ENCODE peak calls at places on chromosome 9, in four cellular contexts. O is A549, B is sigmoid colon, T is K562. J is an unnamed sample.
A peak's percentile ranks its signal among the peaks of the same experiment; 100 is the strongest.

GRCh38 chr9:107999011-107999410 is 509.4 kb upstream of the KLF4 start:
- DNase-seq in O (no peak), B (no peak), T (no peak), J (no peak)

GRCh38 chr9:114363424-114363823 is 24.4 kb downstream of the AKNA start:
- DNase-seq in O (no peak), B (no peak), T (no peak), J (no peak)

GRCh38 chr9:77707696-77708095 is 59.6 kb upstream of the GNA14 start:
- DNase-seq in O (peak; percentile 82), B (peak; percentile 95), T (no peak), J (no peak)

GRCh38 chr9:134233022-134233421 is 68.7 kb upstream of the RNU6ATAC start:
- DNase-seq in O (no peak), B (no peak), T (no peak), J (no peak)

GRCh38 chr9:99135498-99135897 is 30.6 kb downstream of the TGFBR1 start:
- DNase-seq in O (no peak), B (no peak), T (no peak), J (no peak)

GRCh38 chr9:32589083-32589713 is 16.2 kb upstream of the NDUFB6 start:
- DNase-seq in O (peak; percentile 63), B (no peak), T (peak; percentile 34), J (peak; percentile 76)

GRCh38 chr9:117860849-117861248 is 156.6 kb downstream of the TLR4 start:
- DNase-seq in O (no peak), B (no peak), T (no peak), J (no peak)

GRCh38 chr9:70297141-70297540 is 38.4 kb downstream of the SMC5 start:
- DNase-seq in O (no peak), B (no peak), T (no peak), J (no peak)

GRCh38 chr9:15155323-15155722 is 151.7 kb downstream of the TTC39B start:
- DNase-seq in O (no peak), B (no peak), T (no peak), J (no peak)

GRCh38 chr9:82668724-82669324 is 394.1 kb downstream of the RASEF start:
- DNase-seq in O (no peak), B (no peak), T (no peak), J (no peak)

GRCh38 chr9:21084242-21084850 is 6.6 kb upstream of the IFNB1 start:
- DNase-seq in O (no peak), B (no peak), T (no peak), J (no peak)

GRCh38 chr9:83384214-83384613 is 154.0 kb downstream of the FRMD3 start:
- DNase-seq in O (no peak), B (no peak), T (no peak), J (no peak)

GRCh38 chr9:86977205-86977835 is 30.0 kb upstream of the GAS1 start:
- DNase-seq in O (no peak), B (no peak), T (no peak), J (no peak)

GRCh38 chr9:75499812-75500211 is 390.7 kb upstream of the PCSK5 start:
- DNase-seq in O (no peak), B (no peak), T (no peak), J (no peak)

GRCh38 chr9:35426627-35427026 is 63.3 kb upstream of the RUSC2 start:
- DNase-seq in O (no peak), B (no peak), T (no peak), J (no peak)

GRCh38 chr9:111851536-111851935 is 45.1 kb upstream of the UGCG start:
- DNase-seq in O (peak; percentile 54), B (no peak), T (no peak), J (no peak)

GRCh38 chr9:90802534-90802933 is 915 bp downstream of the SYK start:
- DNase-seq in O (no peak), B (no peak), T (no peak), J (peak; percentile 39)

GRCh38 chr9:91580136-91580535 is 156.5 kb upstream of the NFIL3 start:
- DNase-seq in O (no peak), B (no peak), T (no peak), J (peak; percentile 3)

GRCh38 chr9:3868012-3868411 is 342.2 kb upstream of the RFX3 start:
- DNase-seq in O (no peak), B (no peak), T (no peak), J (no peak)

GRCh38 chr9:7944521-7945022 is 145.0 kb upstream of the DMAC1 start:
- DNase-seq in O (no peak), B (no peak), T (no peak), J (no peak)

GRCh38 chr9:114894801-114895433 is 35.5 kb downstream of the TNFSF8 start:
- DNase-seq in O (peak; percentile 85), B (no peak), T (no peak), J (peak; percentile 54)

GRCh38 chr9:89993678-89994630 is 389.1 kb downstream of the GADD45G start:
- DNase-seq in O (peak; percentile 63), B (peak; percentile 76), T (no peak), J (peak; percentile 90)

GRCh38 chr9:31347082-31347617 is 1037.3 kb upstream of the ACO1 start:
- DNase-seq in O (no peak), B (no peak), T (no peak), J (peak; percentile 62)

GRCh38 chr9:93890436-93890935 is 64.7 kb downstream of the BARX1 start:
- DNase-seq in O (no peak), B (peak; percentile 38), T (no peak), J (no peak)

GRCh38 chr9:2016411-2017208 is 1.5 kb downstream of the SMARCA2 start:
- DNase-seq in O (peak; percentile 82), B (peak; percentile 92), T (peak; percentile 71), J (peak; percentile 89)

GRCh38 chr9:38026021-38026809 is 42.8 kb downstream of the SHB start:
- DNase-seq in O (peak; percentile 68), B (peak; percentile 84), T (peak; percentile 66), J (peak; percentile 72)

GRCh38 chr9:137673871-137674270 is 55.1 kb downstream of the EHMT1 start:
- DNase-seq in O (no peak), B (peak; percentile 65), T (no peak), J (no peak)

GRCh38 chr9:136245194-136246150 is at the start of gene QSOX2:
- DNase-seq in O (peak; percentile 87), B (peak; percentile 91), T (peak; percentile 89), J (peak; percentile 82)

GRCh38 chr9:127181595-127182190 is 59.3 kb upstream of the ANGPTL2 start:
- DNase-seq in O (no peak), B (peak; percentile 38), T (no peak), J (no peak)

GRCh38 chr9:95264954-95265615 is 52.4 kb downstream of the FANCC start:
- DNase-seq in O (peak; percentile 31), B (no peak), T (peak; percentile 28), J (peak; percentile 20)

GRCh38 chr9:78121488-78121887 is 89.9 kb upstream of the GNAQ start:
- DNase-seq in O (peak; percentile 55), B (peak; percentile 64), T (peak; percentile 65), J (peak; percentile 81)

GRCh38 chr9:72928042-72928507 is 24.8 kb downstream of the ALDH1A1 start:
- DNase-seq in O (no peak), B (no peak), T (no peak), J (no peak)

DNA sequence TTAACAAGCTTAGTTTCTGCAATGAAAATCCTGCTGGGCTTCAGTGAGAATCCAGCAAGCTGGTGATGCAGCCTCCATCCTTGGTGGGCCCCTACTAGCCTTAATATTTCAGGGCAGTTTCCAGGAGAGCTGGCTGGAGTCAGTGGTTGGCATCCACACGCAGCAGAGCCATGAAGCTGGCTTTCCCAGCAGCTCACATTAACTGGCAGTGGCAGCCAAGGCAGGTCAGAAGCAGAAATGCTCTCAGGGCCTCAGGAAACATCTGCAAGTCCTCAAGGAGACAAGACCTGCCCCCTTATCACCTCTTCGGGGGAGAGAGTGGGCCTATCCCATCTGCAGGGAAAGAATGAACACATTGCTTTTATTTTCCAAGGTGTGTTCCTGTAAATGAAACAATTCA is 20.7 kb upstream of the MEGF9 start:
- DNase-seq in O (no peak), B (no peak), T (no peak), J (no peak)
- TF ChIP-seq POLR2A in O (no peak), B (no peak), T (no peak), J (no peak)

DNA sequence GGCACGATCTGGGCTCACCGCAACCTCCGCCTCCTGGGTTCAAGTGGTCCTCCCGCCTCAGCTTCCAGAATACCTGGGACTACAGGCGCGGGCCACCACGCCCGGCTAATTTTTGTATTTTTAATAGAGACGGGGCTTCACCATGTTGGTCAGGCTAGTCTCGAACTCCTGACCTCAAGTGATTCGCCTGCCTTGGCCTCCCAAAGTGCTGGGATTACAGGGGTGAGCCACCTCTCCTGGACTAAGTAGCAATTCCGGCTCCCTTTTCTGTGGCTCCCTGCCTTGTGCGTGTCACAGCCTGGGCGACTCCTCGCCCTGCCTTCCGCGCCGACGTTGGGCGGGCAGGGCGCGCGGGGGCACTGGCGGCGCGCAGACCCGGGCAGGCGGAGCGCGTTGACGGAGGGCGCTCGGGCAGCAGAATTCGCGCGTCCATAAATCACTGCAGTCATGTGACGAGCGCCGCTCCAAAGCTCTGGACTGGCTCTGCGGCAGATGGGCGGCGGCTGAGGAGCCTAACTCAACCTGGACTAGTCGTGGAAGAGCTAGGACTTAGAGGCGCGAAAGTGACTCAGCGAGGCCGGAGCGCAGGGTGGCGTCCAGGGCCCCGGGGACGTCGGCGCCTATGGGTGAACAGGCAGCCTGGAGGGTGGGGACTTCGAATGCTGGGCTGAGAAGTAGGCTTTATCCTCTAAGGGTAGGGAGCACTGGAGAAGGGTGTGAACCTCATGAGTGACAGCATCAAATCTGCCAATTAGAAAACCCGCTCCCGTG is 1.4 kb upstream of the CIZ1 start:
- DNase-seq in O (peak; percentile 97), B (peak; percentile 93), T (peak; percentile 96), J (peak; percentile 78)
- TF ChIP-seq POLR2A in O (peak; percentile 29), B (peak; percentile 52), T (no peak), J (no peak)

GRCh38 chr9:130187523-130187846 is 15.3 kb downstream of the NCS1 start:
- DNase-seq in O (no peak), B (no peak), T (no peak), J (no peak)

GRCh38 chr9:130188860-130189481 is 16.8 kb downstream of the NCS1 start:
- DNase-seq in O (no peak), B (no peak), T (peak; percentile 54), J (no peak)

GRCh38 chr9:130185494-130186005 is 13.3 kb downstream of the NCS1 start:
- DNase-seq in O (no peak), B (no peak), T (no peak), J (no peak)

GRCh38 chr9:130186051-130186450 is 13.8 kb downstream of the NCS1 start:
- DNase-seq in O (no peak), B (peak; percentile 89), T (no peak), J (no peak)

GRCh38 chr9:130186839-130187522 is 14.8 kb downstream of the NCS1 start:
- DNase-seq in O (peak; percentile 76), B (peak; percentile 90), T (peak; percentile 86), J (peak; percentile 77)
- TF ChIP-seq POLR2A in O (no peak), B (peak; percentile 35), T (no peak), J (no peak)

DNA sequence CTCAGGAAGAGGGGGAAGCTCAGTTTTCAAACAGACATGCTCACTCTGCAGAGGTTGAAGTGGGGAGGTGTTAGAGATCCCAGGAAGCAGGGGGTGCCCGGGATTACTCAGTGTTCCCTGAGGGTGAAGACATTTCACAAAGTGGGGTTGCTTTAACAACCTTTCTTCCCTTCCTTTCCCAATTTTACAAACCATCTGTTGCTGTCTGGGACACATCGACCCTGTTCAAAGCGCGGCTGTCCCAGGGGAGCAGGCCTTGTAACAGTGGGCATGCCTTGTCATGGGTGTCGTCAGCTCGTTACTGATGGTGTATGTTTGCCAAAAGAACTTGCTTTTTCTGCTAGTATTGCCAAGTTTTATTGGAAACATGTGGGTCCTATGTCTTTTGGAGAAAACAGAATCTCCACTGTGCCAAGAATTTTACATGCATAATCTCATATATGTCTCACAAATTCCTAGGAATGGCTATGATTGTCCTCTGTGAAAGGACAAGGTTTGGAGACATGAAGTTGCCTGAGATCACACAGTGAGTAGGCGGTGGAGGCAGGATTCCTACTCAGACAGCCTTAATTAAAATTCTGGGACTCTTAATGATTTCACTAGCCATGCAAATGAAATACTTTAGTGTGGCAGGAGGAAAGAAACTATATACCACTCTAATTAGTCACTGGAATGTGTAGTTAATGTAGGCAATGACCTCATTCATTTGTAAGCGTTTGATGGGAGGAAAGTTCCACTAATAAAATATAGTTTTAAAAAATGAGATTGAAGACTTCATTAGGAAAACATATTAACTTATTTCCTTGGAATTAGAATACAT is 198.9 kb downstream of the NXNL2 start:
- DNase-seq in O (no peak), B (no peak), T (no peak), J (peak; percentile 18)
- TF ChIP-seq POLR2A in O (no peak), B (no peak), T (no peak), J (no peak)